ENCODE peak calls at places on chromosomes 13 and 19, in six cellular contexts. One of them, this sample, is unnamed.

GRCh38 chr13:41765020-41765419 is 195.9 kb downstream of the VWA8 start:
- DNase-seq in fibroblast of villous mesenchyme: no peak
- DNase-seq in WTC11: no peak
- DNase-seq in AG09319: no peak
- DNase-seq in suprapubic skin: no peak
- DNase-seq in ovary: no peak
- DNase-seq in this sample: no peak

GRCh38 chr13:107867701-107868661 is 347.4 kb downstream of the LIG4 start:
- DNase-seq in WTC11: peak
- DNase-seq in ovary: peak
- DNase-seq in AG09319: no peak
- DNase-seq in suprapubic skin: no peak
- DNase-seq in fibroblast of villous mesenchyme: peak
- DNase-seq in this sample: peak

GRCh38 chr19:1811472-1811894 is 593 bp downstream of the ATP8B3 start:
- DNase-seq in suprapubic skin: peak
- DNase-seq in AG09319: no peak
- DNase-seq in WTC11: no peak
- DNase-seq in fibroblast of villous mesenchyme: peak
- DNase-seq in ovary: peak
- DNase-seq in this sample: no peak

GRCh38 chr19:41694831-41695635 is 7.0 kb upstream of the CEACAM7 start:
- DNase-seq in fibroblast of villous mesenchyme: no peak
- DNase-seq in AG09319: no peak
- DNase-seq in suprapubic skin: no peak
- DNase-seq in WTC11: no peak
- DNase-seq in ovary: no peak
- DNase-seq in this sample: peak

GRCh38 chr19:37594982-37595382 is 306 bp downstream of the ZNF540 start:
- DNase-seq in fibroblast of villous mesenchyme: no peak
- DNase-seq in WTC11: peak
- DNase-seq in AG09319: no peak
- DNase-seq in suprapubic skin: peak
- DNase-seq in ovary: peak
- DNase-seq in this sample: no peak

GRCh38 chr19:45815501-45816216 is 551 bp upstream of the RSPH6A start:
- DNase-seq in ovary: no peak
- DNase-seq in AG09319: no peak
- DNase-seq in suprapubic skin: no peak
- DNase-seq in fibroblast of villous mesenchyme: no peak
- DNase-seq in WTC11: peak
- DNase-seq in this sample: no peak

GRCh38 chr19:41330946-41331678 is 21.1 kb downstream of the CCDC97 start:
- DNase-seq in suprapubic skin: no peak
- DNase-seq in ovary: no peak
- DNase-seq in AG09319: no peak
- DNase-seq in fibroblast of villous mesenchyme: no peak
- DNase-seq in WTC11: peak
- DNase-seq in this sample: no peak

GRCh38 chr13:111183959-111184684 is 69.0 kb downstream of the ARHGEF7 start:
- DNase-seq in WTC11: no peak
- DNase-seq in suprapubic skin: no peak
- DNase-seq in AG09319: no peak
- DNase-seq in fibroblast of villous mesenchyme: peak
- DNase-seq in ovary: peak
- DNase-seq in this sample: no peak

GRCh38 chr19:45506991-45507863 is at the start of gene VASP:
- DNase-seq in suprapubic skin: peak
- DNase-seq in ovary: peak
- DNase-seq in AG09319: no peak
- DNase-seq in WTC11: peak
- DNase-seq in fibroblast of villous mesenchyme: peak
- DNase-seq in this sample: peak

GRCh38 chr13:91144054-91144453 is 203.4 kb upstream of the MIR17HG start:
- DNase-seq in suprapubic skin: no peak
- DNase-seq in ovary: no peak
- DNase-seq in WTC11: no peak
- DNase-seq in fibroblast of villous mesenchyme: no peak
- DNase-seq in AG09319: no peak
- DNase-seq in this sample: no peak

GRCh38 chr19:6711078-6711361 is 9.4 kb downstream of the C3 start:
- DNase-seq in AG09319: no peak
- DNase-seq in WTC11: no peak
- DNase-seq in suprapubic skin: no peak
- DNase-seq in ovary: no peak
- DNase-seq in fibroblast of villous mesenchyme: no peak
- DNase-seq in this sample: no peak

GRCh38 chr13:54953786-54954185 is 1925.2 kb downstream of the OLFM4 start:
- DNase-seq in ovary: no peak
- DNase-seq in AG09319: no peak
- DNase-seq in fibroblast of villous mesenchyme: no peak
- DNase-seq in WTC11: no peak
- DNase-seq in suprapubic skin: no peak
- DNase-seq in this sample: no peak

GRCh38 chr13:43608400-43609137 is 178.2 kb downstream of the ENOX1 start:
- DNase-seq in ovary: no peak
- DNase-seq in AG09319: no peak
- DNase-seq in fibroblast of villous mesenchyme: no peak
- DNase-seq in suprapubic skin: no peak
- DNase-seq in WTC11: no peak
- DNase-seq in this sample: no peak

GRCh38 chr13:59801107-59801880 is 362.4 kb downstream of the DIAPH3 start:
- DNase-seq in fibroblast of villous mesenchyme: no peak
- DNase-seq in ovary: no peak
- DNase-seq in WTC11: no peak
- DNase-seq in AG09319: no peak
- DNase-seq in suprapubic skin: no peak
- DNase-seq in this sample: no peak

GRCh38 chr19:29321116-29321515 is 108.2 kb upstream of the UQCRFS1 start:
- DNase-seq in fibroblast of villous mesenchyme: no peak
- DNase-seq in AG09319: no peak
- DNase-seq in suprapubic skin: peak
- DNase-seq in ovary: no peak
- DNase-seq in WTC11: no peak
- DNase-seq in this sample: peak

GRCh38 chr19:46428278-46429141 is at the start of gene PNMA8C:
- DNase-seq in AG09319: no peak
- DNase-seq in fibroblast of villous mesenchyme: no peak
- DNase-seq in suprapubic skin: no peak
- DNase-seq in WTC11: peak
- DNase-seq in ovary: peak
- DNase-seq in this sample: peak

GRCh38 chr13:25300861-25301346 is 521 bp upstream of the NUP58 start:
- DNase-seq in AG09319: no peak
- DNase-seq in ovary: peak
- DNase-seq in fibroblast of villous mesenchyme: no peak
- DNase-seq in WTC11: no peak
- DNase-seq in suprapubic skin: peak
- DNase-seq in this sample: no peak

GRCh38 chr13:113142876-113143275 is 15.6 kb upstream of the PROZ start:
- DNase-seq in ovary: no peak
- DNase-seq in AG09319: no peak
- DNase-seq in WTC11: no peak
- DNase-seq in suprapubic skin: no peak
- DNase-seq in fibroblast of villous mesenchyme: no peak
- DNase-seq in this sample: peak

GRCh38 chr13:101579291-101579802 is 126.9 kb downstream of the ITGBL1 start:
- DNase-seq in ovary: no peak
- DNase-seq in AG09319: no peak
- DNase-seq in WTC11: no peak
- DNase-seq in suprapubic skin: no peak
- DNase-seq in fibroblast of villous mesenchyme: peak
- DNase-seq in this sample: no peak

GRCh38 chr19:6065685-6066365 is 44.5 kb downstream of the RFX2 start:
- DNase-seq in AG09319: no peak
- DNase-seq in suprapubic skin: peak
- DNase-seq in fibroblast of villous mesenchyme: peak
- DNase-seq in WTC11: peak
- DNase-seq in ovary: no peak
- DNase-seq in this sample: no peak

GRCh38 chr13:113176292-113176691 is 17.8 kb downstream of the PROZ start:
- DNase-seq in ovary: no peak
- DNase-seq in fibroblast of villous mesenchyme: no peak
- DNase-seq in WTC11: no peak
- DNase-seq in AG09319: no peak
- DNase-seq in suprapubic skin: no peak
- DNase-seq in this sample: no peak

GRCh38 chr19:18253130-18253529 is 21.1 kb downstream of the IQCN start:
- DNase-seq in suprapubic skin: no peak
- DNase-seq in AG09319: no peak
- DNase-seq in ovary: no peak
- DNase-seq in fibroblast of villous mesenchyme: no peak
- DNase-seq in WTC11: no peak
- DNase-seq in this sample: no peak

GRCh38 chr19:18253716-18254115 is 20.5 kb downstream of the IQCN start:
- DNase-seq in fibroblast of villous mesenchyme: no peak
- DNase-seq in ovary: no peak
- DNase-seq in AG09319: no peak
- DNase-seq in suprapubic skin: no peak
- DNase-seq in WTC11: no peak
- DNase-seq in this sample: no peak

GRCh38 chr19:18257503-18258470 is 16.5 kb downstream of the IQCN start:
- DNase-seq in AG09319: no peak
- DNase-seq in suprapubic skin: no peak
- DNase-seq in ovary: no peak
- DNase-seq in WTC11: no peak
- DNase-seq in fibroblast of villous mesenchyme: no peak
- DNase-seq in this sample: no peak

GRCh38 chr19:18252370-18252717 is 21.9 kb downstream of the IQCN start:
- DNase-seq in ovary: no peak
- DNase-seq in WTC11: no peak
- DNase-seq in fibroblast of villous mesenchyme: no peak
- DNase-seq in AG09319: no peak
- DNase-seq in suprapubic skin: no peak
- DNase-seq in this sample: no peak

GRCh38 chr19:18254546-18255500 is 19.4 kb downstream of the IQCN start:
- DNase-seq in AG09319: no peak
- DNase-seq in WTC11: peak
- DNase-seq in ovary: no peak
- DNase-seq in fibroblast of villous mesenchyme: no peak
- DNase-seq in suprapubic skin: no peak
- DNase-seq in this sample: no peak
- TF ChIP-seq CTCF in AG09319: no peak
- TF ChIP-seq CTCF in WTC11: peak
- TF ChIP-seq CTCF in ovary: no peak
- TF ChIP-seq CTCF in fibroblast of villous mesenchyme: no peak
- TF ChIP-seq CTCF in suprapubic skin: no peak
- TF ChIP-seq CTCF in this sample: no peak

GRCh38 chr19:31185261-31185660 is 164.0 kb downstream of the TSHZ3 start:
- DNase-seq in suprapubic skin: no peak
- DNase-seq in ovary: no peak
- DNase-seq in WTC11: no peak
- DNase-seq in AG09319: no peak
- DNase-seq in fibroblast of villous mesenchyme: no peak
- DNase-seq in this sample: no peak
- TF ChIP-seq CTCF in suprapubic skin: no peak
- TF ChIP-seq CTCF in ovary: no peak
- TF ChIP-seq CTCF in WTC11: no peak
- TF ChIP-seq CTCF in AG09319: peak
- TF ChIP-seq CTCF in fibroblast of villous mesenchyme: peak
- TF ChIP-seq CTCF in this sample: no peak

DNA sequence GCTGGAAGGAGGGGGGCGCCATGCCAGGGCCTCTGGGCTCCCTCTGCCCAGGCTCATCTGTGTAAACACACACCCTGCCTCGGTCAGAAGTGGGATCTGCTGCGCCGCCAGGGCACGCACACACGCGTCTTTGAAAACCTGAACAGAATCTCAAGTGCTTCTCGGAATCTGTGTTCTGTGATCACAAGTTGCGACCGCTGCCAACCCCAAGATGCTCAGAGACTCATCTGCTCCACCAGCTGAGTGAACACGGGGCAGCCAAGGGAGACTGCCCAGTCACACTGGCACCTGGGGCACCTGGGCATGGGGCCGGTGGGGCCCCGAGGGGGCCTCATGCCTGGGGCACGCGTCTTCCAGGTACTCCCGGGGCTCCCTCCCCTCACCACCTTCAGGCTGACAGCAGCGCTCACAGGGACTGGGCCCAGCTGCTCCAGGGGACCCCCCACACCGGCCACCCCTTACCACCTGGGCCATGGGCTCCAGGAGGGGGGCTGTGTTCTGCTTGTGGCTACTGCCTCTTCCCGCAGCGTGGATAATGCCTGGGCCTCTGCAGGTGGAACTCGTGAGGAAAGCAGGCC is 59.0 kb downstream of the KLF2 start:
- DNase-seq in fibroblast of villous mesenchyme: no peak
- DNase-seq in WTC11: no peak
- DNase-seq in suprapubic skin: no peak
- DNase-seq in ovary: no peak
- DNase-seq in AG09319: no peak
- DNase-seq in this sample: no peak
- TF ChIP-seq CTCF in fibroblast of villous mesenchyme: no peak
- TF ChIP-seq CTCF in WTC11: peak
- TF ChIP-seq CTCF in suprapubic skin: no peak
- TF ChIP-seq CTCF in ovary: no peak
- TF ChIP-seq CTCF in AG09319: no peak
- TF ChIP-seq CTCF in this sample: peak

DNA sequence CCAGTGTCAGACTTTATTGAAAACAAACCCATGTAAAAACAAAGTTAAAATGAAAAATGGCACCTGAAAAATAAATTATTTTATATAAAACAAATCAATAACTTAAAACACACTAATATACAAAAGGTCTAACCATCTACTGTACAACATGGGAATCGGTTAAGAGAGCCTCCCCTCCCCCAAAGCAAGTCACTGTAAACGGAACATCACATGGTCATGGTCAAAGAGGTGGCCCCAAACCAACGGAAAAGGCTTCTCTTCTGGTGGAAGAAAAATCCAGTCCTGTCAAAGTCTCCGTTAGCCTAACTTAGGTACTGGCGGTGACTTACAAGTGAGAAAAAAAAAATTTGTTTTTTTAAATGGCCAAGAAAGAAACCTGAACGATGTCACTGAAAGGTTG is 15.7 kb upstream of the TIMM44 start:
- DNase-seq in AG09319: no peak
- DNase-seq in ovary: no peak
- DNase-seq in WTC11: no peak
- DNase-seq in suprapubic skin: no peak
- DNase-seq in fibroblast of villous mesenchyme: no peak
- DNase-seq in this sample: no peak
- TF ChIP-seq CTCF in AG09319: no peak
- TF ChIP-seq CTCF in ovary: no peak
- TF ChIP-seq CTCF in WTC11: no peak
- TF ChIP-seq CTCF in suprapubic skin: no peak
- TF ChIP-seq CTCF in fibroblast of villous mesenchyme: no peak
- TF ChIP-seq CTCF in this sample: no peak

DNA sequence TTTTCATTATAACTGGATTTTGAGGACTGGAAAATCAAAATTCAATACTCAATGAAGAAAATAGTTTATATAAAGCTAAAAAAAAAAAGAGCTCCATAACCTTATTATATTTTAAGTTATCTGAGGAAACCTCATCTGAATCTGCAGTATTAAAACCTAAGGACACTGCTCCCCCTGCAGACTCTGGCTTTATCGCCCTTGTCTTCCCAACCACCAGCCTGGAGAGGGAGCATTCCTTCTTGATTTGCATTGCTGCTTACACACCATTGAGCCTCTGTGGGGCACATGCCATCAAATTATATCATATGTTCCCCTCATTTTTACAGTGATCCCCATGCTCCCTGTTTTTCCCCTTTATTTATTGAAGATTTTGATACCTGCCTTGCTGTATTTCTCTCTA is 871.4 kb upstream of the GPC6 start:
- DNase-seq in ovary: no peak
- DNase-seq in AG09319: no peak
- DNase-seq in fibroblast of villous mesenchyme: peak
- DNase-seq in suprapubic skin: no peak
- DNase-seq in WTC11: peak
- DNase-seq in this sample: no peak
- TF ChIP-seq CTCF in ovary: peak
- TF ChIP-seq CTCF in AG09319: no peak
- TF ChIP-seq CTCF in fibroblast of villous mesenchyme: peak
- TF ChIP-seq CTCF in suprapubic skin: no peak
- TF ChIP-seq CTCF in WTC11: no peak
- TF ChIP-seq CTCF in this sample: peak

This sample was measured in type B pancreatic cell.